ENCODE peak calls at places on chromosomes 3 and 15, in five cellular contexts. B is HepG2, T is GM12891, W is GM12878, Q is K562. J is an unnamed sample.

GRCh38 chr3:49397470-49397869 is 14.3 kb downstream of the RHOA start:
- DNase-seq in B (no peak), T (no peak), W (no peak), Q (peak), J (no peak)

GRCh38 chr3:194900886-194901522 is 215.3 kb downstream of the FAM43A start:
- DNase-seq in B (no peak), T (no peak), W (no peak), Q (no peak), J (peak)

GRCh38 chr15:33074942-33075341 is 119.6 kb downstream of the FMN1 start:
- DNase-seq in B (no peak), T (no peak), W (no peak), Q (no peak), J (no peak)

GRCh38 chr3:193134895-193135294 is 106.1 kb upstream of the PLAAT1 start:
- DNase-seq in B (no peak), T (no peak), W (no peak), Q (no peak), J (no peak)

GRCh38 chr3:72554689-72555088 is 293.6 kb downstream of the SHQ1 start:
- DNase-seq in B (no peak), T (no peak), W (no peak), Q (no peak), J (no peak)

GRCh38 chr3:155227141-155227540 is 66.3 kb downstream of the STRIT1 start:
- DNase-seq in B (no peak), T (no peak), W (no peak), Q (no peak), J (no peak)

GRCh38 chr15:88912500-88912921 is 668 bp downstream of the MFGE8 start:
- DNase-seq in B (no peak), T (no peak), W (no peak), Q (peak), J (no peak)

GRCh38 chr3:128078875-128079274 is 26.6 kb downstream of the SEC61A1 start:
- DNase-seq in B (no peak), T (no peak), W (no peak), Q (no peak), J (no peak)

GRCh38 chr15:85582719-85583089 is 202.3 kb downstream of the AKAP13 start:
- DNase-seq in B (no peak), T (no peak), W (peak), Q (peak), J (no peak)

GRCh38 chr15:74505837-74506514 is 35.0 kb upstream of the ARID3B start:
- DNase-seq in B (no peak), T (no peak), W (no peak), Q (no peak), J (no peak)

GRCh38 chr3:29757054-29757777 is 476.3 kb downstream of the RBMS3 start:
- DNase-seq in B (no peak), T (no peak), W (no peak), Q (no peak), J (no peak)

GRCh38 chr3:197907196-197907595 is 42.8 kb upstream of the RPL35A start:
- DNase-seq in B (no peak), T (no peak), W (no peak), Q (no peak), J (no peak)

GRCh38 chr3:89372456-89372855 is 265.0 kb downstream of the EPHA3 start:
- DNase-seq in B (no peak), T (no peak), W (no peak), Q (no peak), J (no peak)
- TF ChIP-seq TAF1 in B (no peak), T (no peak), W (no peak), Q (no peak), J (no peak)

GRCh38 chr15:66252411-66253295 is 897 bp downstream of the MEGF11 start:
- DNase-seq in B (peak), T (peak), W (no peak), Q (peak), J (no peak)

GRCh38 chr15:66251790-66252355 is 1.7 kb downstream of the MEGF11 start:
- DNase-seq in B (no peak), T (no peak), W (no peak), Q (no peak), J (peak)

GRCh38 chr15:66254364-66255292 is 1.1 kb upstream of the MEGF11 start:
- DNase-seq in B (no peak), T (no peak), W (no peak), Q (no peak), J (no peak)

GRCh38 chr15:66253643-66254363 is at the start of gene MEGF11:
- DNase-seq in B (no peak), T (no peak), W (no peak), Q (peak), J (no peak)

GRCh38 chr15:66253296-66253642 is 281 bp downstream of the MEGF11 start:
- DNase-seq in B (no peak), T (no peak), W (no peak), Q (no peak), J (no peak)
- TF ChIP-seq TAF1 in B (no peak), T (no peak), W (no peak), Q (no peak), J (no peak)

DNA sequence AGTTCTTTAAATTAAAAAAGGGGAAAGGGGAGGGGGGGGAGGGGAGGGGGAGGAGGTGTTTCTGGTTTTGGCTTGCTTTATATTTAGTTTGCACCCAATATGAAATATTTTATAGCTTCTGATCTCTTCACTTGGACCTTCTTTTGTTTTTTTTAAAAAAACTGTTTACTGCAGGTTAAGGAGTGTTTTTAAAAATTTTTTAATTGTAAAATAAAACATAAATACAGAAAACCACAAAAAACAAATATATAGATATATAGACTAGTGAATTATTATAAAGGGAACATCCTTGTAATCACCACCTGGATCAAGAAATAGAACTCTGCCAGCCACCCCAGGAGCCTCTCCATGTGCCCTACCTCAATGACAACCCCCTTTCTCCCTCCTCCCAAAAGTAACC is 861 bp upstream of the MYLK start:
- DNase-seq in B (no peak), T (no peak), W (no peak), Q (no peak), J (no peak)
- TF ChIP-seq TAF1 in B (no peak), T (no peak), W (no peak), Q (no peak), J (no peak)

GRCh38 chr3:132401255-132401654 is 16.0 kb upstream of the DNAJC13 start:
- DNase-seq in B (no peak), T (no peak), W (no peak), Q (no peak), J (no peak)

GRCh38 chr3:132394334-132394733 is 23.0 kb upstream of the DNAJC13 start:
- DNase-seq in B (no peak), T (no peak), W (no peak), Q (no peak), J (no peak)

GRCh38 chr3:132395126-132395525 is 22.2 kb upstream of the DNAJC13 start:
- DNase-seq in B (no peak), T (no peak), W (no peak), Q (no peak), J (no peak)

GRCh38 chr3:132396255-132396654 is 21.0 kb upstream of the DNAJC13 start:
- DNase-seq in B (no peak), T (no peak), W (no peak), Q (no peak), J (no peak)

GRCh38 chr3:132399054-132399929 is 18.0 kb upstream of the DNAJC13 start:
- DNase-seq in B (peak), T (peak), W (no peak), Q (peak), J (no peak)
- TF ChIP-seq TAF1 in B (no peak), T (no peak), W (no peak), Q (no peak), J (no peak)

DNA sequence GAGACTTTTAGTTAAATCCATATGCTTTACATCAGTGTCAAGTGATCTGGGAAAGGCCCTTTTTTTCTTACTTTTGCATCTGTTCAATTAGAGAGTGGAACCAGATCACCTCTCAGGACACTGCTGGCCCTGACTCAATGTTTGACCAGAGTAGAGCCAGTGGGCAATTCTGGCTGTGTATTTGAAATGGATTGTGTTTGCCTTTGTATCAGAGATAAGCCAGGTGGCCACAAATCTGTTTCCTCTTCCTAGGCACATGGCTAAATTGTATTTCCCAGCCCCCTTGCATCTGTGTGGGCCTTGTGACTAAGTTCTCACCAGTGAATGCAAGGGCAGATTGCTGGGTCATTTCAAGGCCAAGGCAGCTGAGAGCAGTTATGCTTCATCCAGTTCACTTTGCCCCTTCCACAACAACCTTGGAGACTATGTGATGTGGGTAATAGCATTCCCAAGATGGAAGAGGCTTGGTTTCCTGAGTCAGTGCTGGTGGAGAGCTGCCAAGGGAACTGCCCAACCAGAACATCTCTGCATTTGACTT is 75.6 kb upstream of the CACNA2D3 start:
- DNase-seq in B (no peak), T (no peak), W (no peak), Q (no peak), J (no peak)
- TF ChIP-seq TAF1 in B (no peak), T (no peak), W (no peak), Q (no peak), J (no peak)

GRCh38 chr3:66041116-66041515 is 2.4 kb upstream of the MAGI1 start:
- DNase-seq in B (no peak), T (no peak), W (no peak), Q (no peak), J (no peak)
- TF ChIP-seq TAF1 in B (no peak), T (no peak), W (no peak), Q (no peak), J (no peak)

GRCh38 chr15:69760263-69760855 is 307.7 kb downstream of the RPLP1 start:
- DNase-seq in B (no peak), T (no peak), W (no peak), Q (no peak), J (no peak)

GRCh38 chr15:69760890-69761568 is 308.4 kb downstream of the RPLP1 start:
- DNase-seq in B (peak), T (peak), W (peak), Q (no peak), J (no peak)

GRCh38 chr15:69766156-69766555 is 313.5 kb downstream of the RPLP1 start:
- DNase-seq in B (no peak), T (no peak), W (no peak), Q (no peak), J (no peak)

GRCh38 chr15:69758810-69759410 is 306.3 kb downstream of the RPLP1 start:
- DNase-seq in B (no peak), T (peak), W (peak), Q (no peak), J (no peak)

DNA sequence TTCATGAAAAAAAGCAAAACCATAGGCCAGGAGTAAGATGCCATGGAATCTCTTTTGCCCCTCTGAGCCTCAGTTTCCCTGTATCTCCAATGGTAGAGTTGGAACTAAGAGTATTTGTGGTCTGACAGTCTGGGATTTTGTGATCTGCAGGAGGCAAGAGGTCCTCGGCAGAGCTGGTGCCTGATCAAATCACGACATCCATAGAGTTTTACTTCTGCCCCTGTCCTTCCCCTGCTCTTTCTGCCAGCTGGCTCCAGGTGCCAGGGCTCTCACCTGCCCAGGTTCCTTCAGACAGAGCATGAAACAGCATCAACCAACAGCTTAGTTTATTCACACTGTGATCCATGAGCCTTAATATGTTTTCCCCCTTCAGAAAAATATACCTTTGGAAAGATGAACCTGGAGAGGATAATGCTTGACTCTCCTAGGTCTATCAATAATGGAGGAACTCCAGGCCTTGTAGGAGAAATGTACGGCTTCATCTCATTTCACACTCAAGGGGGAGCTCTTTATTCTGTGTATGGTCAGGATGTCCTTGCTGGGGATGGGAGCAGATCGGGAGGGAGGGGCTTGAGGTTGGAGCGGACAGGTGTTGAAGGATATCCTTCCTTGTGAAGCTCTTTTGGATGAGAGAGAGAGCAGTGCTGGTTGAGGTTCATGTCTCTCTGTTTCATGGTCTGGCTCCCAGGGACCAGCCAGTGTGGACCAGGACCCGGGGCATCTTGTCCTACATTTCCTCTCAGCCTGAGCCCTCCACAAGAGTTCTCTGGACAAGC is 309.9 kb downstream of the RPLP1 start:
- DNase-seq in B (peak), T (no peak), W (no peak), Q (peak), J (no peak)
- TF ChIP-seq TAF1 in B (no peak), T (no peak), W (no peak), Q (no peak), J (no peak)

GRCh38 chr15:79380755-79381499 is 51.2 kb upstream of the MINAR1 start:
- DNase-seq in B (peak), T (peak), W (peak), Q (peak), J (peak)

GRCh38 chr15:79381593-79381992 is 50.5 kb upstream of the MINAR1 start:
- DNase-seq in B (peak), T (no peak), W (no peak), Q (no peak), J (no peak)

GRCh38 chr15:79373728-79374127 is 58.4 kb upstream of the MINAR1 start:
- DNase-seq in B (no peak), T (no peak), W (no peak), Q (no peak), J (no peak)

GRCh38 chr15:79376383-79376782 is 55.8 kb upstream of the MINAR1 start:
- DNase-seq in B (no peak), T (no peak), W (no peak), Q (no peak), J (no peak)

GRCh38 chr15:79378394-79379158 is 53.6 kb upstream of the MINAR1 start:
- DNase-seq in B (no peak), T (no peak), W (no peak), Q (peak), J (no peak)
- TF ChIP-seq TAF1 in B (no peak), T (no peak), W (no peak), Q (no peak), J (no peak)